ENCODE peak calls at places on chromosome 9, in four cellular contexts. E, H, K and I are unnamed samples.

GRCh38 chr9:72856985-72857631 is 95.7 kb downstream of the ALDH1A1 start:
- DNase-seq in E (peak; percentile 85), K (peak; percentile 44), H (peak; percentile 59), I (peak; percentile 33)

GRCh38 chr9:8338742-8339425 is 539.3 kb upstream of the DMAC1 start:
- DNase-seq in E (peak; percentile 94), K (no peak), H (no peak), I (no peak)

GRCh38 chr9:18982246-18982589 is 50.8 kb downstream of the SAXO1 start:
- DNase-seq in H (no peak), K (no peak), E (no peak), I (no peak)

GRCh38 chr9:136643596-136644342 is 18.9 kb upstream of the EGFL7 start:
- DNase-seq in H (no peak), E (no peak), K (no peak), I (no peak)

GRCh38 chr9:98864257-98865180 is 57.0 kb downstream of the GALNT12 start:
- DNase-seq in H (no peak), K (no peak), E (peak; percentile 62), I (no peak)

GRCh38 chr9:70600479-70600878 is 186.0 kb upstream of the KLF9 start:
- DNase-seq in H (peak; percentile 58), K (no peak), E (peak; percentile 88), I (no peak)

GRCh38 chr9:3794005-3794404 is 268.2 kb upstream of the RFX3 start:
- DNase-seq in H (no peak), E (peak; percentile 23), K (no peak), I (no peak)

GRCh38 chr9:69442486-69442885 is 117.5 kb downstream of the ENTREP1 start:
- DNase-seq in E (no peak), K (no peak), H (no peak), I (no peak)

GRCh38 chr9:74125916-74126315 is 371.2 kb upstream of the RORB start:
- DNase-seq in E (no peak), H (no peak), K (no peak), I (no peak)

GRCh38 chr9:136623849-136624183 is 38.9 kb upstream of the EGFL7 start:
- DNase-seq in E (no peak), H (no peak), K (peak; percentile 100), I (no peak)

GRCh38 chr9:138098908-138099791 is 221.6 kb downstream of the CACNA1B start:
- DNase-seq in E (no peak), H (no peak), K (no peak), I (no peak)

GRCh38 chr9:71146511-71146910 is 25.1 kb upstream of the TRPM3 start:
- DNase-seq in H (no peak), E (no peak), K (no peak), I (no peak)

GRCh38 chr9:114156311-114156657 is 947 bp downstream of the COL27A1 start:
- DNase-seq in H (no peak), E (no peak), K (no peak), I (no peak)

GRCh38 chr9:89022071-89022721 is 30.9 kb downstream of the S1PR3 start:
- DNase-seq in H (no peak), K (no peak), E (peak; percentile 94), I (no peak)

GRCh38 chr9:19460258-19460657 is 51.4 kb downstream of the ACER2 start:
- DNase-seq in E (no peak), H (no peak), K (no peak), I (no peak)

GRCh38 chr9:115415450-115415849 is 297.5 kb upstream of the TNC start:
- DNase-seq in E (no peak), H (no peak), K (no peak), I (no peak)

GRCh38 chr9:15889555-15889954 is 336.7 kb downstream of the CCDC171 start:
- DNase-seq in K (no peak), E (peak; percentile 85), H (no peak), I (no peak)

GRCh38 chr9:84138543-84138942 is 157.9 kb downstream of the RMI1 start:
- DNase-seq in E (no peak), K (no peak), H (no peak), I (no peak)

GRCh38 chr9:119792242-119792641 is 423.0 kb upstream of the BRINP1 start:
- DNase-seq in K (no peak), E (no peak), H (no peak), I (no peak)

GRCh38 chr9:31089822-31090221 is 1294.6 kb upstream of the ACO1 start:
- DNase-seq in K (peak; percentile 2), E (no peak), H (no peak), I (no peak)

GRCh38 chr9:14345586-14346237 is 31.8 kb upstream of the NFIB start:
- DNase-seq in K (no peak), H (no peak), E (no peak), I (no peak)

GRCh38 chr9:127970401-127971313 is 10.1 kb downstream of the EEIG1 start:
- DNase-seq in H (no peak), K (no peak), E (no peak), I (peak; percentile 95)

GRCh38 chr9:70421020-70421271 is 6.5 kb upstream of the KLF9 start:
- DNase-seq in K (peak; percentile 16), H (no peak), E (no peak), I (no peak)

GRCh38 chr9:19232830-19233194 is 2.3 kb downstream of the DENND4C start:
- DNase-seq in K (no peak), E (peak; percentile 71), H (no peak), I (peak; percentile 58)

GRCh38 chr9:137589441-137590122 is 730 bp downstream of the ZMYND19 start:
- DNase-seq in K (no peak), H (no peak), E (no peak), I (no peak)

GRCh38 chr9:35829084-35829763 is at the start of gene TMEM8B:
- DNase-seq in K (peak; percentile 96), E (peak; percentile 82), H (peak; percentile 97), I (peak; percentile 96)

GRCh38 chr9:83457005-83457404 is 81.2 kb downstream of the FRMD3 start:
- DNase-seq in K (no peak), H (no peak), E (no peak), I (no peak)

GRCh38 chr9:16197578-16198370 is 644.9 kb downstream of the CCDC171 start:
- DNase-seq in K (no peak), E (no peak), H (no peak), I (no peak)

GRCh38 chr9:86645303-86645702 is 291.1 kb upstream of the TUT7 start:
- DNase-seq in K (no peak), E (no peak), H (no peak), I (no peak)

GRCh38 chr9:3205421-3206095 is 320.2 kb downstream of the RFX3 start:
- DNase-seq in E (no peak), H (no peak), K (no peak), I (no peak)

GRCh38 chr9:129250786-129251185 is 72.7 kb upstream of the IER5L start:
- DNase-seq in H (no peak), E (peak; percentile 35), K (no peak), I (no peak)

GRCh38 chr9:125513634-125514413 is 193.2 kb downstream of the MAPKAP1 start:
- DNase-seq in H (no peak), K (peak; percentile 99), E (peak; percentile 73), I (peak; percentile 48)

GRCh38 chr9:93459432-93459847 is 6.1 kb upstream of the FAM120AOS start:
- DNase-seq in H (no peak), E (no peak), K (no peak), I (no peak)

GRCh38 chr9:71756753-71757152 is 11.6 kb downstream of the CEMIP2 start:
- DNase-seq in E (no peak), H (no peak), K (no peak), I (no peak)

GRCh38 chr9:117400131-117400530 is 14.7 kb downstream of the ASTN2 start:
- DNase-seq in E (no peak), K (no peak), H (no peak), I (no peak)

GRCh38 chr9:15104826-15105420 is 194.7 kb upstream of the FREM1 start:
- DNase-seq in E (peak; percentile 52), H (peak; percentile 19), K (peak; percentile 18), I (peak; percentile 24)

GRCh38 chr9:120289990-120290925 is 289.7 kb downstream of the CDK5RAP2 start:
- DNase-seq in K (no peak), H (no peak), E (peak; percentile 31), I (no peak)

DNA sequence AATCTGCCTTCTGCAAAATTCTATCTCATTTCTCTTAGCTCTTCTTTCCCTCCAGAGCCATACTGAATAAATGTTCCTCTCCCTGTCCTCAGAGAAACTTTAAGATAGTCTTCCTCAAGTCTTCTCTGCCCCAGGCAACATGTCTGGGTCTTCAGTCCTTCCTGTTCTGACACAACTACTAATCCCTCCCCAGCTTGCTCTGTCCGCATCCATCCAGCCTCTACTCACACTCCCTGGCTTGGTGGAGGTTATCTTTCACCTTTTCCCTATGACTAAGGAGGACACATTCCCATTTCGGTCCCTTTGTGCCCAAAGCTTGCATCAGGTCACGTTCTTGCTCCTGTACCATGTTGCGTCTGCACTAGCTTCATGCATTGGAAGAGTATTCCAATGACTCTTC is 143.3 kb downstream of the TTLL11 start:
- DNase-seq in E (no peak), H (no peak), K (no peak), I (no peak)
- TF ChIP-seq CTCF in E (no peak), H (no peak), K (no peak), I (no peak)

GRCh38 chr9:109192732-109193361 is 25.8 kb upstream of the FRRS1L start:
- DNase-seq in H (peak; percentile 71), E (no peak), K (no peak), I (no peak)
- TF ChIP-seq CTCF in H (peak; percentile 34), E (peak; percentile 25), K (peak; percentile 32), I (peak; percentile 34)

GRCh38 chr9:112009656-112010055 is 113.0 kb downstream of the UGCG start:
- DNase-seq in H (no peak), E (peak; percentile 40), K (no peak), I (no peak)

GRCh38 chr9:112011051-112011620 is 114.5 kb downstream of the UGCG start:
- DNase-seq in H (no peak), K (no peak), E (no peak), I (no peak)

GRCh38 chr9:112013261-112013660 is 116.6 kb downstream of the UGCG start:
- DNase-seq in H (no peak), E (no peak), K (no peak), I (no peak)

GRCh38 chr9:112010537-112010936 is 113.9 kb downstream of the UGCG start:
- DNase-seq in K (no peak), H (no peak), E (no peak), I (no peak)

GRCh38 chr9:112012026-112012902 is 115.7 kb downstream of the UGCG start:
- DNase-seq in H (peak; percentile 23), K (peak; percentile 93), E (peak; percentile 96), I (peak; percentile 47)
- TF ChIP-seq CTCF in H (no peak), K (no peak), E (no peak), I (no peak)

DNA sequence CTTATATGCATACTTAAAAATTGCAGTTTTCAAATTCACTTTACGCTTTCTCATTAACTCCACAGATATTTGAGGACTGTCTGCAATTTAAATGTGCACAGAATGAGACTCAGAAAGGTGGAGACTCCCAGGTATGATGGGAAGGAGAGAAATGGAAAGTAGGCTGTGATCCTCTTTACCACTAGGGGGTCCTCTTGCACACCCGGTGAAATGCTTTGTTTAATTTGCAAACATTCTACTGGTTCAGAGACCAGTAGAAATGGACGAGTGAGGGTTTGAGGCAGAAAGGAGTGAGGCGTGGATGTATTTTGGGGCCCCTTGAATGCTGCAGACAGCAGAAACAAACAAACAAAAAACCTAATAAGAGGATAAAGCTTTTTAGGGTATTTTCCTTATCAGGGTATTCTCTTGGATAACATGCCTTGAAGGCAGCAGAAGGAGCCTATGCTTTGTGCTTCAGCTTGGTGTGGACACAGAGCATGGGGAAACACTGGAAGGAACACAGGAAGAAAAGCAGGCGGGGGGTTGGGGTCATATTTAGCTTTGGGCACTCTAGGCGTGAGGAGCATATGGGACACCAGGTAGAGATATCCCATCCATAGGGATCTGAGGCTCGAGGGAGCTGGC is 410.1 kb downstream of the DMRT2 start:
- DNase-seq in E (no peak), H (no peak), K (peak; percentile 8), I (peak; percentile 34)
- TF ChIP-seq CTCF in E (peak; percentile 7), H (no peak), K (no peak), I (peak; percentile 80)

GRCh38 chr9:124343533-124344290 is 71.5 kb downstream of the PSMB7 start:
- DNase-seq in H (no peak), E (no peak), K (no peak), I (no peak)
- TF ChIP-seq CTCF in H (no peak), E (no peak), K (no peak), I (no peak)